ENCODE peak calls at places on chromosomes 1 and 21, in five cellular contexts. One of them, this sample, is unnamed.
A peak's percentile ranks its signal among the peaks of the same experiment; 100 is the strongest.

GRCh38 chr1:11692899-11693590 is 1.5 kb downstream of the DRAXIN start:
- DNase-seq in A549: no peak
- DNase-seq in fibroblast of pulmonary artery: peak; percentile 62
- DNase-seq in psoas muscle: peak; percentile 35
- DNase-seq in BJ: peak; percentile 33
- DNase-seq in this sample: peak; percentile 83

GRCh38 chr21:38303300-38303699 is 46.5 kb downstream of the KCNJ15 start:
- DNase-seq in psoas muscle: peak; percentile 61
- DNase-seq in A549: peak; percentile 74
- DNase-seq in fibroblast of pulmonary artery: peak; percentile 91
- DNase-seq in BJ: peak; percentile 71
- DNase-seq in this sample: peak; percentile 92

GRCh38 chr1:192639607-192640368 is 3.8 kb downstream of the RGS13 start:
- DNase-seq in fibroblast of pulmonary artery: peak; percentile 65
- DNase-seq in psoas muscle: no peak
- DNase-seq in A549: peak; percentile 77
- DNase-seq in BJ: peak; percentile 34
- DNase-seq in this sample: peak; percentile 55

GRCh38 chr1:95584315-95584714 is 350.3 kb downstream of the RWDD3 start:
- DNase-seq in BJ: no peak
- DNase-seq in A549: no peak
- DNase-seq in fibroblast of pulmonary artery: no peak
- DNase-seq in psoas muscle: no peak
- DNase-seq in this sample: no peak

GRCh38 chr1:223244366-223245103 is 101.5 kb upstream of the TLR5 start:
- DNase-seq in BJ: no peak
- DNase-seq in psoas muscle: no peak
- DNase-seq in A549: no peak
- DNase-seq in fibroblast of pulmonary artery: peak; percentile 19
- DNase-seq in this sample: peak; percentile 22

GRCh38 chr21:25717491-25718139 is 17.1 kb downstream of the ATP5PF start:
- DNase-seq in BJ: no peak
- DNase-seq in psoas muscle: no peak
- DNase-seq in fibroblast of pulmonary artery: peak; percentile 71
- DNase-seq in A549: peak; percentile 1
- DNase-seq in this sample: peak; percentile 69

GRCh38 chr21:38486705-38487104 is 11.6 kb downstream of the ERG start:
- DNase-seq in fibroblast of pulmonary artery: no peak
- DNase-seq in A549: no peak
- DNase-seq in psoas muscle: no peak
- DNase-seq in BJ: no peak
- DNase-seq in this sample: peak; percentile 16

GRCh38 chr1:216804107-216804506 is 80.9 kb upstream of the ESRRG start:
- DNase-seq in A549: no peak
- DNase-seq in fibroblast of pulmonary artery: no peak
- DNase-seq in BJ: no peak
- DNase-seq in psoas muscle: peak; percentile 13
- DNase-seq in this sample: no peak

GRCh38 chr1:9371391-9371935 is 78.8 kb downstream of the SPSB1 start:
- DNase-seq in psoas muscle: peak; percentile 53
- DNase-seq in A549: no peak
- DNase-seq in BJ: peak; percentile 66
- DNase-seq in fibroblast of pulmonary artery: peak; percentile 68
- DNase-seq in this sample: peak; percentile 54

GRCh38 chr1:53321366-53321765 is 6.5 kb downstream of the LRP8 start:
- DNase-seq in psoas muscle: no peak
- DNase-seq in fibroblast of pulmonary artery: no peak
- DNase-seq in BJ: no peak
- DNase-seq in A549: peak; percentile 17
- DNase-seq in this sample: no peak

GRCh38 chr1:53617382-53618217 is 121.4 kb downstream of the GLIS1 start:
- DNase-seq in A549: no peak
- DNase-seq in fibroblast of pulmonary artery: peak; percentile 10
- DNase-seq in BJ: peak; percentile 27
- DNase-seq in psoas muscle: no peak
- DNase-seq in this sample: peak; percentile 67

GRCh38 chr1:19066248-19066873 is 109.9 kb upstream of the IFFO2 start:
- DNase-seq in A549: no peak
- DNase-seq in fibroblast of pulmonary artery: no peak
- DNase-seq in psoas muscle: no peak
- DNase-seq in BJ: no peak
- DNase-seq in this sample: peak; percentile 19

GRCh38 chr1:51898090-51898734 is 19.7 kb upstream of the NRDC start:
- DNase-seq in A549: peak; percentile 46
- DNase-seq in fibroblast of pulmonary artery: peak; percentile 89
- DNase-seq in psoas muscle: no peak
- DNase-seq in BJ: peak; percentile 91
- DNase-seq in this sample: peak; percentile 88

GRCh38 chr1:91779603-91780021 is 106.3 kb downstream of the TGFBR3 start:
- DNase-seq in A549: no peak
- DNase-seq in BJ: no peak
- DNase-seq in psoas muscle: no peak
- DNase-seq in fibroblast of pulmonary artery: no peak
- DNase-seq in this sample: no peak

GRCh38 chr1:71640131-71640530 is 559.3 kb upstream of the ZRANB2 start:
- DNase-seq in A549: no peak
- DNase-seq in BJ: no peak
- DNase-seq in fibroblast of pulmonary artery: peak; percentile 51
- DNase-seq in psoas muscle: no peak
- DNase-seq in this sample: peak; percentile 59

DNA sequence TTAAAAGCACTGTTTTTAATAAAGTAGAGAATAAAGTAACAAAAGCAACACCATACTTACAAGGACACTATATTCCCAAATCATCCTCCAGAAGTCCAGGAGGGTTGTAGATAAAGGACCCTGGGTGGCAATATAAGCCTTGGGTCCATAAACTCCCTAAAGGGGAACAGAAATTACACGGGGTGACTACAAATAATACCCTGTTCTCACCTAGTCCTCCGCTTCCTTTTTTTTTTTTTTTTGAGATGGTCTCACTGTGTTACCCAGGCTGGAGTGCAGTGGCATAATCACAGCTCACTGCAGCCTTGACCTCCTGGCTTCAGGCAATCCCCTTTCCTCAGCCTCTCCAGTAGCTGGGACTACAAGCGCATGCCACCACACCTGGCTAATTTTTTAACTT is 13.1 kb downstream of the PTPN22 start:
- DNase-seq in BJ: no peak
- DNase-seq in fibroblast of pulmonary artery: no peak
- DNase-seq in A549: no peak
- DNase-seq in psoas muscle: no peak
- DNase-seq in this sample: no peak
- H3K4me3 ChIP-seq in BJ: no peak overlapping the region
- H3K4me3 ChIP-seq in fibroblast of pulmonary artery: no peak overlapping the region
- H3K4me3 ChIP-seq in A549: no peak overlapping the region
- H3K4me3 ChIP-seq in psoas muscle: no peak overlapping the region
- H3K4me3 ChIP-seq in this sample: no peak overlapping the region

GRCh38 chr21:17903029-17903806 is 84.1 kb upstream of the C21orf91 start:
- DNase-seq in BJ: no peak
- DNase-seq in fibroblast of pulmonary artery: peak; percentile 65
- DNase-seq in psoas muscle: no peak
- DNase-seq in A549: no peak
- DNase-seq in this sample: peak; percentile 62
- TF ChIP-seq CTCF in BJ: no peak
- TF ChIP-seq CTCF in fibroblast of pulmonary artery: no peak
- TF ChIP-seq CTCF in psoas muscle: peak; percentile 30
- TF ChIP-seq CTCF in A549: no peak
- TF ChIP-seq CTCF in this sample: no peak

GRCh38 chr1:168119750-168120149 is 17.0 kb downstream of the GPR161 start:
- DNase-seq in BJ: no peak
- DNase-seq in psoas muscle: no peak
- DNase-seq in fibroblast of pulmonary artery: no peak
- DNase-seq in A549: no peak
- DNase-seq in this sample: no peak

GRCh38 chr1:168116327-168116799 is 20.4 kb downstream of the GPR161 start:
- DNase-seq in A549: no peak
- DNase-seq in BJ: no peak
- DNase-seq in psoas muscle: no peak
- DNase-seq in fibroblast of pulmonary artery: no peak
- DNase-seq in this sample: no peak

DNA sequence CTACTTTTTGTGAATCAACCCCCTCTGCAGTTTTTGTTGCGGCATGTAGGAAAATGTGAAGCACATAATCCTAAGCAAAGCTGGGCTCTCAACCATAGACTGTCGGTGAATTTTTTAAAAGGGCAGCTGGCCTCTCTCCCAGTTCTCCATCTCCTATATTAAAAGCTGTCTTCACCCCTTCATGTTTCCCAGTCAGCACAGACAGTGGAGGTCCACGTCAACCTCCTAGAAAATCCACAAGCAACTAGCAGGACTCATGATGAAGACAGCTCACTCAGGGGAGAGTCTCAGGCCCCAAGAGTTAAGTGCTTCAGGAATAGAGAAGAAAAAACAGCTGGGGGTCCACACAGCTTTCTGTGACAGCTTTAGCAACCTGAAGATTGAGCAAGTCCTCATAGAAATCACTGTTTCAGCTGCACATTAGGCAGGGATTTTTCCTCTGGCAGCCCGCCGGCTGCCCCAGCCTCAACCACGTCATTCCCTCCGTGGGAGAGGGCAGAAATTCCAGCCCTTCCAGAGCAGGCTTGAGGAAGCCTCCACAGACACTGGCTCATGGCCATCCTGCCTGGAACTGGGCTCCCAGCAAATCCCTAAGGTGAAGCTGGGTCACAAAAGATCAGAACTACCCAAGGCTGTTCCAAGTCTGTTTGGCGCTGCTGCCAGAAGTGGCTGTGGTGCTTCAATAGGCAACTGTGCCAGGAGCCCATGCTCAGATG is 15.3 kb downstream of the GPR161 start:
- DNase-seq in A549: no peak
- DNase-seq in BJ: peak; percentile 30
- DNase-seq in psoas muscle: peak; percentile 72
- DNase-seq in fibroblast of pulmonary artery: peak; percentile 97
- DNase-seq in this sample: peak; percentile 95
- H3K4me3 ChIP-seq in A549: no peak overlapping the region
- H3K4me3 ChIP-seq in BJ: no peak overlapping the region
- H3K4me3 ChIP-seq in psoas muscle: no peak overlapping the region
- H3K4me3 ChIP-seq in fibroblast of pulmonary artery: no peak overlapping the region
- H3K4me3 ChIP-seq in this sample: no peak overlapping the region

GRCh38 chr21:16910435-16911165 is 602.2 kb upstream of the CXADR start:
- DNase-seq in BJ: no peak
- DNase-seq in A549: no peak
- DNase-seq in fibroblast of pulmonary artery: peak; percentile 24
- DNase-seq in psoas muscle: no peak
- DNase-seq in this sample: no peak

GRCh38 chr21:16908087-16908486 is 604.8 kb upstream of the CXADR start:
- DNase-seq in BJ: peak; percentile 73
- DNase-seq in A549: peak; percentile 20
- DNase-seq in psoas muscle: no peak
- DNase-seq in fibroblast of pulmonary artery: peak; percentile 18
- DNase-seq in this sample: peak; percentile 30

GRCh38 chr21:16911166-16911607 is 601.7 kb upstream of the CXADR start:
- DNase-seq in BJ: no peak
- DNase-seq in A549: no peak
- DNase-seq in fibroblast of pulmonary artery: no peak
- DNase-seq in psoas muscle: no peak
- DNase-seq in this sample: no peak

GRCh38 chr21:16912075-16912474 is 600.8 kb upstream of the CXADR start:
- DNase-seq in fibroblast of pulmonary artery: peak; percentile 45
- DNase-seq in A549: no peak
- DNase-seq in BJ: peak; percentile 25
- DNase-seq in psoas muscle: no peak
- DNase-seq in this sample: peak; percentile 52

GRCh38 chr21:16913010-16913409 is 599.8 kb upstream of the CXADR start:
- DNase-seq in BJ: no peak
- DNase-seq in psoas muscle: no peak
- DNase-seq in A549: peak; percentile 4
- DNase-seq in fibroblast of pulmonary artery: no peak
- DNase-seq in this sample: no peak
- TF ChIP-seq CTCF in BJ: no peak
- TF ChIP-seq CTCF in psoas muscle: no peak
- TF ChIP-seq CTCF in A549: no peak
- TF ChIP-seq CTCF in fibroblast of pulmonary artery: no peak
- TF ChIP-seq CTCF in this sample: no peak

DNA sequence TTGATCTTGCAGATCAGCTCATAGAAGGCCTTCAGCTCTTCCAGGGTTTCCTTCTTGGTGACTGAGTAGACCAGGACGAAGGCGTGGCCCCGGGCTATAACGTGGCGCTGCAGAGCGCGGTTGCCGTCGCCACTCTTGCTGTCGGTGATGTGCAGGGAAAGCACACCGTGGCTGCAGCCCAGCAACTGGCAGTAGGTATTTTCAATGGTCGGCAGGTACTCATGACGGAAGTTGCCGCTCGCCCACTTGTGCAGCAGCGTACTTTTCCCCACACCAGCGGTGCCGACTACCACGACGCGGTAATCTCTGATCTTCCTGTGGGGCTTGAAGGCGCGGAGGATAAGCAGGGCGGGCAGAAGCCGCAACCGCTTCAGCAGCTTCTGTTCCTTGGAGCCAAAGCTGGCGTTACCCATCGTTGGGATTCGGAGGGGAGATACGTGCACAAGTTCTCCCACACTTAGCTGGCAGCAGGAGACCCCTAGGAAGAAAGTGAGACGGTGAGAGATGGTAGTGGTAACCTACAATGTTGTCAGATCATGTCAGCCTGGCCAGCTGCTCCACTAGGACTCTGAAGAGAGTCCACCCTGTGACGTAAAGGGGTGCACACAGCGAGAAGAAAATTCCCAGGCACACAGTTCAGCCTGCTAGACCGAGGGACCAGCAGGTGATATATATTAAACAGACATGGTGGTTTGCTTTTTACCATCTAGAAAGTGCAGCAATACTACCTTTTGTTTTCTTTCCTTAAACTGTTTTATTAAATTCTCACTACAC is 3.4 kb downstream of the DIRAS3 start:
- DNase-seq in A549: no peak
- DNase-seq in psoas muscle: no peak
- DNase-seq in fibroblast of pulmonary artery: no peak
- DNase-seq in BJ: no peak
- DNase-seq in this sample: no peak
- H3K4me3 ChIP-seq in A549: no peak overlapping the region
- H3K4me3 ChIP-seq in psoas muscle: no peak overlapping the region
- H3K4me3 ChIP-seq in fibroblast of pulmonary artery: no peak overlapping the region
- H3K4me3 ChIP-seq in BJ: no peak overlapping the region
- H3K4me3 ChIP-seq in this sample: no peak overlapping the region

This sample was measured in fibroblast of the aortic adventitia.